ENCODE peak calls at places on chromosomes 11 and 22, in five cellular contexts. U is HEK293T, P is NT2/D1, Y is GM12878, F is HepG2. J is an unnamed sample.

GRCh38 chr22:42217752-42218280 is 52.6 kb downstream of the TCF20 start:
- DNase-seq in U (no peak), P (peak), Y (no peak), F (no peak), J (no peak)

GRCh38 chr11:34356576-34356917 is 1.3 kb downstream of the ABTB2 start:
- DNase-seq in U (no peak), P (no peak), Y (no peak), F (no peak), J (no peak)

GRCh38 chr11:91639359-91639758 is 585.3 kb upstream of the FAT3 start:
- DNase-seq in U (no peak), P (no peak), Y (no peak), F (no peak), J (no peak)

GRCh38 chr11:1750481-1750839 is at the start of gene IFITM10:
- DNase-seq in U (no peak), P (no peak), Y (no peak), F (no peak), J (no peak)

GRCh38 chr11:84993386-84993785 is 633.8 kb downstream of the DLG2 start:
- DNase-seq in U (no peak), P (peak), Y (no peak), F (peak), J (peak)

GRCh38 chr11:130062030-130062429 is 7.7 kb upstream of the APLP2 start:
- DNase-seq in U (no peak), P (no peak), Y (no peak), F (no peak), J (no peak)

GRCh38 chr11:28228196-28228595 is 120.0 kb downstream of the METTL15 start:
- DNase-seq in U (no peak), P (no peak), Y (no peak), F (no peak), J (no peak)

GRCh38 chr11:2169626-2170570 is 1.7 kb downstream of the TH start:
- DNase-seq in U (no peak), P (no peak), Y (no peak), F (no peak), J (no peak)

GRCh38 chr11:128244896-128245295 is 342.5 kb downstream of the ETS1 start:
- DNase-seq in U (no peak), P (no peak), Y (no peak), F (no peak), J (no peak)

GRCh38 chr11:48088682-48089050 is 108.3 kb downstream of the PTPRJ start:
- DNase-seq in U (no peak), P (no peak), Y (no peak), F (no peak), J (no peak)

GRCh38 chr11:67120881-67121710 is 2.0 kb downstream of the KDM2A start:
- DNase-seq in U (no peak), P (no peak), Y (peak), F (no peak), J (no peak)

GRCh38 chr22:37501176-37501609 is 15.0 kb upstream of the MFNG start:
- DNase-seq in U (no peak), P (no peak), Y (no peak), F (no peak), J (no peak)

GRCh38 chr11:10646005-10646404 is 47.5 kb downstream of the IRAG1 start:
- DNase-seq in U (no peak), P (no peak), Y (no peak), F (no peak), J (no peak)

GRCh38 chr11:27563201-27563600 is 56.6 kb upstream of the LIN7C start:
- DNase-seq in U (no peak), P (no peak), Y (no peak), F (no peak), J (no peak)

GRCh38 chr11:127859941-127860354 is 727.4 kb downstream of the ETS1 start:
- DNase-seq in U (no peak), P (no peak), Y (no peak), F (no peak), J (no peak)

GRCh38 chr11:65611028-65611757 is 2.8 kb downstream of the MAP3K11 start:
- DNase-seq in U (no peak), P (no peak), Y (no peak), F (no peak), J (no peak)

GRCh38 chr11:69958308-69958707 is 119.8 kb upstream of the ANO1 start:
- DNase-seq in U (no peak), P (no peak), Y (no peak), F (no peak), J (no peak)

GRCh38 chr22:47071812-47072641 is 309.6 kb downstream of the TBC1D22A start:
- DNase-seq in U (no peak), P (no peak), Y (no peak), F (no peak), J (no peak)

GRCh38 chr11:85810871-85811611 is at the start of gene SYTL2:
- DNase-seq in U (peak), P (peak), Y (no peak), F (peak), J (peak)

GRCh38 chr11:89491141-89491690 is at the start of gene NOX4:
- DNase-seq in U (no peak), P (peak), Y (no peak), F (no peak), J (no peak)

GRCh38 chr11:115656684-115657083 is 152.5 kb upstream of the CADM1 start:
- DNase-seq in U (no peak), P (no peak), Y (no peak), F (peak), J (no peak)

GRCh38 chr11:57444362-57445074 is 15.8 kb upstream of the RTN4RL2 start:
- DNase-seq in U (no peak), P (no peak), Y (no peak), F (no peak), J (no peak)

GRCh38 chr11:71342116-71342515 is 89.7 kb upstream of the SHANK2 start:
- DNase-seq in U (no peak), P (no peak), Y (no peak), F (no peak), J (no peak)
- TF ChIP-seq SUZ12 in U (no peak), P (no peak), Y (no peak), F (no peak), J (no peak)

GRCh38 chr11:15594607-15595006 is 479.9 kb downstream of the INSC start:
- DNase-seq in U (no peak), P (no peak), Y (no peak), F (no peak), J (no peak)
- TF ChIP-seq SUZ12 in U (no peak), P (no peak), Y (no peak), F (no peak), J (no peak)

GRCh38 chr11:6568191-6568918 is 35.1 kb downstream of the RRP8 start:
- DNase-seq in U (no peak), P (peak), Y (no peak), F (no peak), J (peak)
- TF ChIP-seq SUZ12 in U (no peak), P (no peak), Y (no peak), F (no peak), J (no peak)

GRCh38 chr22:38835888-38836301 is 7.9 kb downstream of the NPTXR start:
- DNase-seq in U (no peak), P (no peak), Y (no peak), F (no peak), J (no peak)
- TF ChIP-seq SUZ12 in U (no peak), P (no peak), Y (no peak), F (no peak), J (no peak)

DNA sequence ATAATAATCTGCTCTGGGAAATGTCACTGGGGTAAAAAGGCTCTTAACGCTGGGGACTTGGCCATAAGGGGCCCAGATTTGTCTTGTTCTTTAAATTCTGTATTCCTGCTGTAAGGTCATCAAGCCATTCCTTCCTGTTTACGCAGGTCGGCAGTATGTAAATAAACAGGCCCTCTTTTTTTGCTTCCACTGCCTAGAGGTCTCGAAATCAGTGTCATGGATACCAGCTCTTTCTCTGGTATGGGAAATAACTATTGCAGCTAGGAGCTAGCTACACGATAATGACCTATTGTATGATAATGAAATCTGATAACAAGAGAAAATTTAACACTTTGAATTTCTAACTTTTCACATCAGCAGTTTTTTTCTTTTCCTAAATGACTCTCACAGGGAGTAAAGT is 209.2 kb upstream of the NARS2 start:
- DNase-seq in U (no peak), P (no peak), Y (no peak), F (no peak), J (no peak)
- TF ChIP-seq SUZ12 in U (no peak), P (no peak), Y (no peak), F (no peak), J (no peak)